ENCODE peak calls at places on chromosomes 1 and 21, in six cellular contexts. B is GM10248; M is NCI-H1105 treated with DMSO at 0.1 percent for 48 hours; C is stimulated activated CD8-positive, alpha-beta memory T cell treated with anti-CD3 and anti-CD28 coated beads, Interleukin-4, amount 100 ng/mL, for 1 hour; E is occipital lobe; Y is PC-9. W is an unnamed sample.

GRCh38 chr1:10814954-10815862 is 18.8 kb upstream of the CASZ1 start:
- DNase-seq in B (no peak), E (no peak), Y (no peak), M (no peak), C (no peak), W (no peak)

GRCh38 chr1:15328785-15329480 is 80.8 kb upstream of the EFHD2 start:
- DNase-seq in Y (no peak), B (peak; percentile 51), M (no peak), E (peak; percentile 33), C (no peak), W (no peak)

GRCh38 chr1:14606632-14607031 is 8.1 kb downstream of the KAZN start:
- DNase-seq in Y (no peak), E (no peak), M (no peak), B (no peak), C (no peak), W (no peak)

GRCh38 chr1:193569696-193570269 is 383.4 kb upstream of the B3GALT2 start:
- DNase-seq in B (no peak), M (no peak), E (no peak), Y (no peak), C (no peak), W (no peak)

GRCh38 chr21:28391938-28392337 is 600.7 kb downstream of the LTN1 start:
- DNase-seq in E (no peak), B (no peak), C (no peak), M (no peak), Y (no peak), W (no peak)

GRCh38 chr1:67749844-67750689 is 65.1 kb downstream of the GADD45A start:
- DNase-seq in E (no peak), Y (peak; percentile 74), M (no peak), B (no peak), C (no peak), W (peak; percentile 62)

GRCh38 chr21:36949171-36950141 is 17.0 kb downstream of the HLCS start:
- DNase-seq in Y (no peak), B (no peak), E (no peak), C (no peak), M (no peak), W (no peak)

GRCh38 chr1:215119071-215119470 is 36.5 kb downstream of the KCNK2 start:
- DNase-seq in E (no peak), M (no peak), Y (no peak), C (no peak), B (no peak), W (no peak)

GRCh38 chr1:206430031-206430983 is 40.0 kb upstream of the IKBKE start:
- DNase-seq in E (no peak), B (peak; percentile 67), C (no peak), M (no peak), Y (no peak), W (no peak)